ENCODE peak calls at places on chromosome 17, in five cellular contexts. One of them, this sample, is unnamed.

GRCh38 chr17:67020293-67020766 is 24.0 kb upstream of the CACNG1 start:
- DNase-seq in glutamatergic neuron: no peak
- DNase-seq in NCI-H1105 treated with DMSO at 0.1 percent for 48 hours: no peak
- DNase-seq in stimulated activated CD4-positive, alpha-beta T cell treated with anti-CD3 and anti-CD28 coated beads, Interleukin-15, amount 100 ng/mL, for 1 hour: no peak
- DNase-seq in tibial artery: no peak
- DNase-seq in this sample: no peak

GRCh38 chr17:58172369-58173071 is 5.7 kb downstream of the OR4D2 start:
- DNase-seq in glutamatergic neuron: no peak
- DNase-seq in NCI-H1105 treated with DMSO at 0.1 percent for 48 hours: peak
- DNase-seq in stimulated activated CD4-positive, alpha-beta T cell treated with anti-CD3 and anti-CD28 coated beads, Interleukin-15, amount 100 ng/mL, for 1 hour: no peak
- DNase-seq in tibial artery: no peak
- DNase-seq in this sample: no peak

GRCh38 chr17:47934856-47935255 is 6.5 kb upstream of the PNPO start:
- DNase-seq in glutamatergic neuron: no peak
- DNase-seq in NCI-H1105 treated with DMSO at 0.1 percent for 48 hours: no peak
- DNase-seq in stimulated activated CD4-positive, alpha-beta T cell treated with anti-CD3 and anti-CD28 coated beads, Interleukin-15, amount 100 ng/mL, for 1 hour: no peak
- DNase-seq in tibial artery: no peak
- DNase-seq in this sample: no peak

GRCh38 chr17:39791296-39791992 is 53.7 kb downstream of the GRB7 start:
- DNase-seq in glutamatergic neuron: no peak
- DNase-seq in NCI-H1105 treated with DMSO at 0.1 percent for 48 hours: no peak
- DNase-seq in stimulated activated CD4-positive, alpha-beta T cell treated with anti-CD3 and anti-CD28 coated beads, Interleukin-15, amount 100 ng/mL, for 1 hour: no peak
- DNase-seq in tibial artery: no peak
- DNase-seq in this sample: no peak

GRCh38 chr17:16442594-16443389 is 27.4 kb downstream of the TRPV2 start:
- DNase-seq in glutamatergic neuron: no peak
- DNase-seq in NCI-H1105 treated with DMSO at 0.1 percent for 48 hours: no peak
- DNase-seq in stimulated activated CD4-positive, alpha-beta T cell treated with anti-CD3 and anti-CD28 coated beads, Interleukin-15, amount 100 ng/mL, for 1 hour: no peak
- DNase-seq in tibial artery: no peak
- DNase-seq in this sample: no peak

GRCh38 chr17:19354123-19354522 is 8.4 kb downstream of the B9D1 start:
- DNase-seq in glutamatergic neuron: no peak
- DNase-seq in NCI-H1105 treated with DMSO at 0.1 percent for 48 hours: no peak
- DNase-seq in stimulated activated CD4-positive, alpha-beta T cell treated with anti-CD3 and anti-CD28 coated beads, Interleukin-15, amount 100 ng/mL, for 1 hour: no peak
- DNase-seq in tibial artery: no peak
- DNase-seq in this sample: no peak

GRCh38 chr17:48486557-48486956 is 44.3 kb downstream of the HOXB1 start:
- DNase-seq in glutamatergic neuron: no peak
- DNase-seq in NCI-H1105 treated with DMSO at 0.1 percent for 48 hours: no peak
- DNase-seq in stimulated activated CD4-positive, alpha-beta T cell treated with anti-CD3 and anti-CD28 coated beads, Interleukin-15, amount 100 ng/mL, for 1 hour: no peak
- DNase-seq in tibial artery: no peak
- DNase-seq in this sample: no peak

GRCh38 chr17:17028878-17029535 is 13.2 kb upstream of the MPRIP start:
- DNase-seq in glutamatergic neuron: peak
- DNase-seq in NCI-H1105 treated with DMSO at 0.1 percent for 48 hours: no peak
- DNase-seq in stimulated activated CD4-positive, alpha-beta T cell treated with anti-CD3 and anti-CD28 coated beads, Interleukin-15, amount 100 ng/mL, for 1 hour: no peak
- DNase-seq in tibial artery: no peak
- DNase-seq in this sample: no peak

GRCh38 chr17:73203788-73204479 is 11.1 kb downstream of the COG1 start:
- DNase-seq in glutamatergic neuron: no peak
- DNase-seq in NCI-H1105 treated with DMSO at 0.1 percent for 48 hours: no peak
- DNase-seq in stimulated activated CD4-positive, alpha-beta T cell treated with anti-CD3 and anti-CD28 coated beads, Interleukin-15, amount 100 ng/mL, for 1 hour: no peak
- DNase-seq in tibial artery: no peak
- DNase-seq in this sample: no peak

GRCh38 chr17:21001111-21001812 is 41.5 kb downstream of the USP22 start:
- DNase-seq in glutamatergic neuron: no peak
- DNase-seq in NCI-H1105 treated with DMSO at 0.1 percent for 48 hours: no peak
- DNase-seq in stimulated activated CD4-positive, alpha-beta T cell treated with anti-CD3 and anti-CD28 coated beads, Interleukin-15, amount 100 ng/mL, for 1 hour: no peak
- DNase-seq in tibial artery: no peak
- DNase-seq in this sample: no peak

GRCh38 chr17:75472119-75472518 is 15.7 kb downstream of the TMEM94 start:
- DNase-seq in glutamatergic neuron: no peak
- DNase-seq in NCI-H1105 treated with DMSO at 0.1 percent for 48 hours: peak
- DNase-seq in stimulated activated CD4-positive, alpha-beta T cell treated with anti-CD3 and anti-CD28 coated beads, Interleukin-15, amount 100 ng/mL, for 1 hour: no peak
- DNase-seq in tibial artery: no peak
- DNase-seq in this sample: no peak

GRCh38 chr17:81508639-81509047 is 4.0 kb downstream of the ACTG1 start:
- DNase-seq in glutamatergic neuron: no peak
- DNase-seq in NCI-H1105 treated with DMSO at 0.1 percent for 48 hours: no peak
- DNase-seq in stimulated activated CD4-positive, alpha-beta T cell treated with anti-CD3 and anti-CD28 coated beads, Interleukin-15, amount 100 ng/mL, for 1 hour: no peak
- DNase-seq in tibial artery: no peak
- DNase-seq in this sample: no peak

GRCh38 chr17:78000351-78000750 is 41.8 kb downstream of the TNRC6C start:
- DNase-seq in glutamatergic neuron: no peak
- DNase-seq in NCI-H1105 treated with DMSO at 0.1 percent for 48 hours: no peak
- DNase-seq in stimulated activated CD4-positive, alpha-beta T cell treated with anti-CD3 and anti-CD28 coated beads, Interleukin-15, amount 100 ng/mL, for 1 hour: no peak
- DNase-seq in tibial artery: no peak
- DNase-seq in this sample: no peak

GRCh38 chr17:1908699-1909309 is 79.0 kb downstream of the RPA1 start:
- DNase-seq in glutamatergic neuron: peak
- DNase-seq in NCI-H1105 treated with DMSO at 0.1 percent for 48 hours: peak
- DNase-seq in stimulated activated CD4-positive, alpha-beta T cell treated with anti-CD3 and anti-CD28 coated beads, Interleukin-15, amount 100 ng/mL, for 1 hour: no peak
- DNase-seq in tibial artery: peak
- DNase-seq in this sample: no peak

GRCh38 chr17:73941919-73942530 is 261.5 kb upstream of the RPL38 start:
- DNase-seq in glutamatergic neuron: no peak
- DNase-seq in NCI-H1105 treated with DMSO at 0.1 percent for 48 hours: no peak
- DNase-seq in stimulated activated CD4-positive, alpha-beta T cell treated with anti-CD3 and anti-CD28 coated beads, Interleukin-15, amount 100 ng/mL, for 1 hour: no peak
- DNase-seq in tibial artery: no peak
- DNase-seq in this sample: no peak

GRCh38 chr17:77542551-77543490 is 402.1 kb downstream of the SEC14L1 start:
- DNase-seq in glutamatergic neuron: peak
- DNase-seq in NCI-H1105 treated with DMSO at 0.1 percent for 48 hours: peak
- DNase-seq in stimulated activated CD4-positive, alpha-beta T cell treated with anti-CD3 and anti-CD28 coated beads, Interleukin-15, amount 100 ng/mL, for 1 hour: peak
- DNase-seq in tibial artery: peak
- DNase-seq in this sample: peak

GRCh38 chr17:18267927-18268711 is 7.7 kb downstream of the MIEF2 start:
- DNase-seq in glutamatergic neuron: peak
- DNase-seq in NCI-H1105 treated with DMSO at 0.1 percent for 48 hours: no peak
- DNase-seq in stimulated activated CD4-positive, alpha-beta T cell treated with anti-CD3 and anti-CD28 coated beads, Interleukin-15, amount 100 ng/mL, for 1 hour: no peak
- DNase-seq in tibial artery: no peak
- DNase-seq in this sample: no peak

GRCh38 chr17:43931062-43931571 is 11.2 kb downstream of the PPY start:
- DNase-seq in glutamatergic neuron: no peak
- DNase-seq in NCI-H1105 treated with DMSO at 0.1 percent for 48 hours: no peak
- DNase-seq in stimulated activated CD4-positive, alpha-beta T cell treated with anti-CD3 and anti-CD28 coated beads, Interleukin-15, amount 100 ng/mL, for 1 hour: no peak
- DNase-seq in tibial artery: no peak
- DNase-seq in this sample: no peak

GRCh38 chr17:80182845-80183223 is 13.0 kb downstream of the CARD14 start:
- DNase-seq in glutamatergic neuron: no peak
- DNase-seq in NCI-H1105 treated with DMSO at 0.1 percent for 48 hours: no peak
- DNase-seq in stimulated activated CD4-positive, alpha-beta T cell treated with anti-CD3 and anti-CD28 coated beads, Interleukin-15, amount 100 ng/mL, for 1 hour: no peak
- DNase-seq in tibial artery: no peak
- DNase-seq in this sample: no peak

GRCh38 chr17:17719966-17720543 is 38.8 kb downstream of the RAI1 start:
- DNase-seq in glutamatergic neuron: no peak
- DNase-seq in NCI-H1105 treated with DMSO at 0.1 percent for 48 hours: no peak
- DNase-seq in stimulated activated CD4-positive, alpha-beta T cell treated with anti-CD3 and anti-CD28 coated beads, Interleukin-15, amount 100 ng/mL, for 1 hour: no peak
- DNase-seq in tibial artery: no peak
- DNase-seq in this sample: no peak

GRCh38 chr17:63629627-63630026 is 7.4 kb downstream of the MAP3K3 start:
- DNase-seq in glutamatergic neuron: no peak
- DNase-seq in NCI-H1105 treated with DMSO at 0.1 percent for 48 hours: no peak
- DNase-seq in stimulated activated CD4-positive, alpha-beta T cell treated with anti-CD3 and anti-CD28 coated beads, Interleukin-15, amount 100 ng/mL, for 1 hour: no peak
- DNase-seq in tibial artery: no peak
- DNase-seq in this sample: no peak

GRCh38 chr17:49361129-49361901 is 735 bp downstream of the ZNF652 start:
- DNase-seq in glutamatergic neuron: peak
- DNase-seq in NCI-H1105 treated with DMSO at 0.1 percent for 48 hours: peak
- DNase-seq in stimulated activated CD4-positive, alpha-beta T cell treated with anti-CD3 and anti-CD28 coated beads, Interleukin-15, amount 100 ng/mL, for 1 hour: peak
- DNase-seq in tibial artery: peak
- DNase-seq in this sample: peak

GRCh38 chr17:82810644-82811430 is 29.0 kb downstream of the ZNF750 start:
- DNase-seq in glutamatergic neuron: peak
- DNase-seq in NCI-H1105 treated with DMSO at 0.1 percent for 48 hours: no peak
- DNase-seq in stimulated activated CD4-positive, alpha-beta T cell treated with anti-CD3 and anti-CD28 coated beads, Interleukin-15, amount 100 ng/mL, for 1 hour: no peak
- DNase-seq in tibial artery: no peak
- DNase-seq in this sample: no peak

GRCh38 chr17:2724783-2725164 is 13.2 kb upstream of the CLUH start:
- DNase-seq in glutamatergic neuron: peak
- DNase-seq in NCI-H1105 treated with DMSO at 0.1 percent for 48 hours: no peak
- DNase-seq in stimulated activated CD4-positive, alpha-beta T cell treated with anti-CD3 and anti-CD28 coated beads, Interleukin-15, amount 100 ng/mL, for 1 hour: peak
- DNase-seq in tibial artery: no peak
- DNase-seq in this sample: no peak

GRCh38 chr17:60224064-60224463 is 74.3 kb downstream of the CA4 start:
- DNase-seq in glutamatergic neuron: no peak
- DNase-seq in NCI-H1105 treated with DMSO at 0.1 percent for 48 hours: no peak
- DNase-seq in stimulated activated CD4-positive, alpha-beta T cell treated with anti-CD3 and anti-CD28 coated beads, Interleukin-15, amount 100 ng/mL, for 1 hour: no peak
- DNase-seq in tibial artery: no peak
- DNase-seq in this sample: no peak

GRCh38 chr17:31724619-31725018 is 134.4 kb downstream of the COPRS start:
- DNase-seq in glutamatergic neuron: no peak
- DNase-seq in NCI-H1105 treated with DMSO at 0.1 percent for 48 hours: no peak
- DNase-seq in stimulated activated CD4-positive, alpha-beta T cell treated with anti-CD3 and anti-CD28 coated beads, Interleukin-15, amount 100 ng/mL, for 1 hour: no peak
- DNase-seq in tibial artery: no peak
- DNase-seq in this sample: no peak

GRCh38 chr17:77211681-77212080 is 70.9 kb downstream of the SEC14L1 start:
- DNase-seq in glutamatergic neuron: no peak
- DNase-seq in NCI-H1105 treated with DMSO at 0.1 percent for 48 hours: no peak
- DNase-seq in stimulated activated CD4-positive, alpha-beta T cell treated with anti-CD3 and anti-CD28 coated beads, Interleukin-15, amount 100 ng/mL, for 1 hour: no peak
- DNase-seq in tibial artery: no peak
- DNase-seq in this sample: no peak

GRCh38 chr17:45394913-45395568 is 37.6 kb downstream of the ARHGAP27 start:
- DNase-seq in glutamatergic neuron: peak
- DNase-seq in NCI-H1105 treated with DMSO at 0.1 percent for 48 hours: peak
- DNase-seq in stimulated activated CD4-positive, alpha-beta T cell treated with anti-CD3 and anti-CD28 coated beads, Interleukin-15, amount 100 ng/mL, for 1 hour: no peak
- DNase-seq in tibial artery: no peak
- DNase-seq in this sample: no peak

GRCh38 chr17:19020016-19020415 is 15.5 kb upstream of the FAM83G start:
- DNase-seq in glutamatergic neuron: no peak
- DNase-seq in NCI-H1105 treated with DMSO at 0.1 percent for 48 hours: no peak
- DNase-seq in stimulated activated CD4-positive, alpha-beta T cell treated with anti-CD3 and anti-CD28 coated beads, Interleukin-15, amount 100 ng/mL, for 1 hour: no peak
- DNase-seq in tibial artery: no peak
- DNase-seq in this sample: no peak

GRCh38 chr17:1683489-1683888 is 1.2 kb downstream of the PRPF8 start:
- DNase-seq in glutamatergic neuron: no peak
- DNase-seq in NCI-H1105 treated with DMSO at 0.1 percent for 48 hours: no peak
- DNase-seq in stimulated activated CD4-positive, alpha-beta T cell treated with anti-CD3 and anti-CD28 coated beads, Interleukin-15, amount 100 ng/mL, for 1 hour: no peak
- DNase-seq in tibial artery: no peak
- DNase-seq in this sample: no peak

GRCh38 chr17:2172447-2172938 is 117.6 kb downstream of the HIC1 start:
- DNase-seq in glutamatergic neuron: peak
- DNase-seq in NCI-H1105 treated with DMSO at 0.1 percent for 48 hours: no peak
- DNase-seq in stimulated activated CD4-positive, alpha-beta T cell treated with anti-CD3 and anti-CD28 coated beads, Interleukin-15, amount 100 ng/mL, for 1 hour: no peak
- DNase-seq in tibial artery: no peak
- DNase-seq in this sample: no peak

GRCh38 chr17:40111221-40112128 is 10.3 kb upstream of the MSL1 start:
- DNase-seq in glutamatergic neuron: peak
- DNase-seq in NCI-H1105 treated with DMSO at 0.1 percent for 48 hours: peak
- DNase-seq in stimulated activated CD4-positive, alpha-beta T cell treated with anti-CD3 and anti-CD28 coated beads, Interleukin-15, amount 100 ng/mL, for 1 hour: no peak
- DNase-seq in tibial artery: peak
- DNase-seq in this sample: peak

GRCh38 chr17:81254955-81255717 is 16.0 kb downstream of the NDUFAF8 start:
- DNase-seq in glutamatergic neuron: peak
- DNase-seq in NCI-H1105 treated with DMSO at 0.1 percent for 48 hours: peak
- DNase-seq in stimulated activated CD4-positive, alpha-beta T cell treated with anti-CD3 and anti-CD28 coated beads, Interleukin-15, amount 100 ng/mL, for 1 hour: no peak
- DNase-seq in tibial artery: peak
- DNase-seq in this sample: no peak

GRCh38 chr17:76000016-76000754 is 470 bp upstream of the CDK3 start:
- DNase-seq in glutamatergic neuron: peak
- DNase-seq in NCI-H1105 treated with DMSO at 0.1 percent for 48 hours: no peak
- DNase-seq in stimulated activated CD4-positive, alpha-beta T cell treated with anti-CD3 and anti-CD28 coated beads, Interleukin-15, amount 100 ng/mL, for 1 hour: peak
- DNase-seq in tibial artery: no peak
- DNase-seq in this sample: peak

GRCh38 chr17:78185981-78186688 is 717 bp downstream of the TK1 start:
- DNase-seq in glutamatergic neuron: no peak
- DNase-seq in NCI-H1105 treated with DMSO at 0.1 percent for 48 hours: no peak
- DNase-seq in stimulated activated CD4-positive, alpha-beta T cell treated with anti-CD3 and anti-CD28 coated beads, Interleukin-15, amount 100 ng/mL, for 1 hour: no peak
- DNase-seq in tibial artery: peak
- DNase-seq in this sample: no peak

GRCh38 chr17:42937712-42938596 is 26.3 kb downstream of the AARSD1 start:
- DNase-seq in glutamatergic neuron: peak
- DNase-seq in NCI-H1105 treated with DMSO at 0.1 percent for 48 hours: peak
- DNase-seq in stimulated activated CD4-positive, alpha-beta T cell treated with anti-CD3 and anti-CD28 coated beads, Interleukin-15, amount 100 ng/mL, for 1 hour: no peak
- DNase-seq in tibial artery: no peak
- DNase-seq in this sample: no peak

GRCh38 chr17:69655902-69656301 is 241.4 kb downstream of the MAP2K6 start:
- DNase-seq in glutamatergic neuron: no peak
- DNase-seq in NCI-H1105 treated with DMSO at 0.1 percent for 48 hours: no peak
- DNase-seq in stimulated activated CD4-positive, alpha-beta T cell treated with anti-CD3 and anti-CD28 coated beads, Interleukin-15, amount 100 ng/mL, for 1 hour: no peak
- DNase-seq in tibial artery: no peak
- DNase-seq in this sample: no peak